ENCODE peak calls at places on chromosomes 13 and 19, in nine cellular contexts. S, F, A, O, E, D, V, U and I are unnamed samples.

GRCh38 chr19:45159971-45160324 is 834 bp downstream of the NKPD1 start:
- DNase-seq in S (no peak), O (no peak), V (no peak), U (no peak), A (no peak), F (no peak), E (no peak), D (no peak), I (no peak)

GRCh38 chr19:42185281-42185680 is 32.2 kb downstream of the DEDD2 start:
- DNase-seq in O (no peak), S (no peak), E (no peak), F (no peak), D (peak), U (no peak), A (no peak), V (peak), I (peak)

GRCh38 chr13:31887311-31887710 is 144.3 kb upstream of the FRY start:
- DNase-seq in O (peak), U (no peak), D (peak), F (no peak), A (no peak), E (no peak), V (peak), S (no peak), I (peak)

GRCh38 chr19:29378543-29379105 is 147.2 kb upstream of the VSTM2B start:
- DNase-seq in O (no peak), A (no peak), D (no peak), E (no peak), V (no peak), S (no peak), F (no peak), U (no peak), I (no peak)

GRCh38 chr13:28059214-28059613 is 41.2 kb downstream of the FLT3 start:
- DNase-seq in O (peak), E (no peak), U (no peak), V (peak), A (no peak), F (peak), S (peak), D (peak), I (peak)

GRCh38 chr19:49080392-49080791 is 4.9 kb upstream of the SNRNP70 start:
- DNase-seq in E (no peak), O (no peak), A (no peak), U (no peak), D (no peak), V (no peak), S (no peak), F (no peak), I (no peak)

GRCh38 chr13:55244991-55245644 is 1895.6 kb upstream of the PRR20A start:
- DNase-seq in V (no peak), U (no peak), O (no peak), E (no peak), S (no peak), A (no peak), F (no peak), D (peak), I (no peak)

GRCh38 chr13:95338905-95339304 is 37.7 kb upstream of the ABCC4 start:
- DNase-seq in D (no peak), E (no peak), S (no peak), F (no peak), U (no peak), V (no peak), A (no peak), O (no peak), I (no peak)

GRCh38 chr19:4088975-4089374 is 22.3 kb upstream of the ZBTB7A start:
- DNase-seq in D (no peak), S (no peak), O (no peak), U (no peak), A (no peak), E (no peak), F (no peak), V (no peak), I (no peak)

GRCh38 chr19:15210323-15210774 is 9.6 kb upstream of the NOTCH3 start:
- DNase-seq in A (peak), D (peak), V (peak), E (peak), O (peak), U (peak), F (peak), S (no peak), I (peak)

GRCh38 chr13:29924482-29924884 is 74.1 kb upstream of the UBL3 start:
- DNase-seq in D (peak), O (peak), V (peak), U (no peak), E (no peak), F (no peak), S (no peak), A (no peak), I (peak)

GRCh38 chr19:7970716-7971448 is 27.4 kb upstream of the TIMM44 start:
- DNase-seq in S (no peak), D (peak), U (no peak), A (no peak), O (peak), V (peak), E (peak), F (peak), I (peak)

GRCh38 chr13:44627441-44627840 is 51.3 kb upstream of the TSC22D1 start:
- DNase-seq in A (no peak), D (no peak), O (no peak), F (no peak), S (no peak), V (peak), E (no peak), U (no peak), I (no peak)

GRCh38 chr19:8352134-8352827 is 9.2 kb upstream of the KANK3 start:
- DNase-seq in V (peak), S (no peak), U (no peak), E (no peak), O (peak), F (no peak), D (no peak), A (no peak), I (peak)

GRCh38 chr19:17865364-17866311 is 5.9 kb downstream of the RPL18A start:
- DNase-seq in V (no peak), O (no peak), F (no peak), S (no peak), E (no peak), U (no peak), D (no peak), A (no peak), I (no peak)

GRCh38 chr13:96091164-96091931 is 1.4 kb downstream of the HS6ST3 start:
- DNase-seq in S (peak), O (no peak), A (peak), E (peak), U (no peak), V (peak), D (no peak), F (no peak), I (peak)

GRCh38 chr13:75603038-75603437 is 33.1 kb upstream of the LMO7 start:
- DNase-seq in S (no peak), U (no peak), E (no peak), D (no peak), O (no peak), F (no peak), V (no peak), A (no peak), I (no peak)

GRCh38 chr13:64928704-64929499 is 2301.2 kb downstream of the PCDH9 start:
- DNase-seq in V (peak), F (no peak), O (peak), E (no peak), A (no peak), D (peak), U (no peak), S (no peak), I (peak)

GRCh38 chr19:5133986-5134595 is 165.2 kb downstream of the KDM4B start:
- DNase-seq in S (no peak), D (no peak), V (no peak), A (no peak), U (no peak), O (no peak), F (no peak), E (no peak), I (no peak)

GRCh38 chr13:44591316-44591715 is 15.2 kb upstream of the TSC22D1 start:
- DNase-seq in S (no peak), F (no peak), U (no peak), A (no peak), E (peak), D (no peak), V (no peak), O (no peak), I (no peak)

GRCh38 chr19:10104665-10105221 is 1.4 kb upstream of the PPAN start:
- DNase-seq in D (no peak), U (no peak), F (no peak), S (no peak), A (no peak), E (peak), V (no peak), O (no peak), I (no peak)

GRCh38 chr13:107079423-107080099 is 511.6 kb upstream of the ARGLU1 start:
- DNase-seq in E (no peak), O (no peak), D (no peak), V (no peak), U (no peak), A (no peak), F (no peak), S (no peak), I (no peak)

GRCh38 chr13:32846556-32846955 is 169.7 kb upstream of the KL start:
- DNase-seq in F (no peak), V (no peak), O (no peak), U (no peak), A (no peak), S (no peak), E (no peak), D (no peak), I (no peak)

GRCh38 chr13:71798723-71799122 is 68.3 kb downstream of the DACH1 start:
- DNase-seq in F (no peak), A (no peak), V (no peak), E (no peak), D (no peak), S (no peak), O (no peak), U (no peak), I (no peak)

GRCh38 chr13:20847298-20847697 is 55.2 kb downstream of the XPO4 start:
- DNase-seq in S (no peak), D (peak), E (no peak), F (no peak), U (no peak), O (peak), V (peak), A (no peak), I (peak)

GRCh38 chr13:99993660-99994455 is 12.3 kb downstream of the ZIC2 start:
- DNase-seq in V (no peak), F (no peak), E (no peak), A (no peak), U (no peak), D (no peak), S (no peak), O (no peak), I (no peak)

GRCh38 chr13:47890146-47890814 is 110.8 kb downstream of the SUCLA2 start:
- DNase-seq in V (no peak), S (no peak), A (no peak), O (no peak), F (no peak), E (no peak), U (no peak), D (no peak), I (peak)

GRCh38 chr13:21033224-21033855 is 28.0 kb downstream of the LATS2 start:
- DNase-seq in S (peak), V (peak), U (no peak), O (peak), A (no peak), D (peak), E (no peak), F (peak), I (peak)

GRCh38 chr19:50384685-50385535 is 763 bp downstream of the POLD1 start:
- DNase-seq in A (no peak), V (peak), D (peak), E (no peak), F (no peak), O (peak), U (no peak), S (no peak), I (no peak)
- TF ChIP-seq CTCF in A (no peak), V (no peak), D (no peak), E (no peak), F (no peak), O (no peak), U (no peak), S (no peak), I (no peak)

DNA sequence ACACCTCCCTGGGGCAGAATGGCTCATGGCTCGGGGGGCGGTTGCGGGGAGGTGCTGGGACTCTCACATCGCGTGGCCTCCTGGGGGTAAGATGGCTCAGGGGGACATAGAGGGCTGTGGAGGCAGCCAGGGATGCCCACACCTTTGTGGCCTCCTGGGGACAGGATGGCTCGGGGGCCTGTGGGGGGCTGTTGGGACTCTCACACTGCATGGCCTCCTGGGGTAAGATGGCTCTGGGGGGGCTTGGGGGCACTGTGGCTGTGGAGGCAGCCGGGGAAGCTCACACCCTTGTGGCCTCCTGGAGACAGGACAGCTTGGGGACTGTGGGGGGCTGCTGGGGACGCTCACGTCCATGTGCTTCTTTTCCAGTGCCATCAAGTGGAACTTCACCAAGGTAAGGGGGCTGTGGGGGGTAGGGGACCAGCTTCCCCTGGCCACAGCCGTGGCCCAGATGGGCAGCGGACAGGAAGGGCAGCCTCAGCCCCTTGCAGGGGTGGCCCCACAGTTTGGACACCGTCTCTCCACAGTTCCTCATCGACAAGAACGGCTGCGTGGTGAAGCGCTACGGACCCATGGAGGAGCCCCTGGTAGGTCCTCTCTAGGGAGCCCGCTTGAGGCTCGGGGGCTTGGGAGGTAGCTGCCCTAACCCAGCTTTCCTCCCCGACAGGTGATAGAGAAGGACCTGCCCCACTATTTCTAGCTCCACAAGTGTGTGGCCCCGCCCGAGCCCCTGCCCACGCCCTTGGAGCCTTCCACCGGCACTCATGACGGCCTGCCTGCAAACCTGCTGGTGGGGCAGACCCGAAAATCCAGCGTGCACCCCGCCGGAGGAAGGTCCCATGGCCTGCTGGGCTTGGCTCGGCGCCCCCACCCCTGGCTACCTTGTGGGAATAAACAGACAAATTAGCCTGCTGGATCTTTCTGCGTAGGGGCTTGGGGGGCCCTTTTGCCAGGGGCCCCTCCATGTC is 2.4 kb downstream of the GPX4 start:
- DNase-seq in V (no peak), E (no peak), A (no peak), O (no peak), S (no peak), F (no peak), D (no peak), U (no peak), I (no peak)
- H3K4me3 ChIP-seq in V (no peak), E (no peak), A (peak), O (peak), S (no peak), F (no peak), D (no peak), U (peak), I (peak)

DNA sequence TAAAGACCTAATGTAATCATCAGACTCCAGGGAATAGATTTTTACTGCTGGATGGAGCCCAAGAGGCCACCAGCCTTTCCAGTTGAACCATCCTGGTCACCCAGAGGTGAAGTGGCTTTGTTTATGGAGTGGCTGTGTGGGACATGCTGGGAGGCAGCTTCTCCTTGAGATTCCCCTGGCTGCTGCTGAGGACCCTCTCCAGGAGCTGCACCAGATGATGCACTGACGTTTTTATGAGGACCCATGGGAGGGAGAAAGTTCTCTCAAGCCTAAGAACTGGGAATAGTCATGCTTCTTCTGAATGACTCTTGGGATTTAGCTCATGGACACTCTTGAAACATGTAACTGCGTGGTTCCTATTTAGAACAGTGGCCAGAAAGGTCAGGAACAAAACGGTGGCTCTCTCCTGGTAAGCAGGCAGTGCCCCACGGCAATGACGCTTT is 205.8 kb upstream of the MIR17HG start:
- DNase-seq in V (no peak), U (no peak), A (no peak), S (no peak), F (no peak), E (no peak), O (no peak), D (peak), I (no peak)
- TF ChIP-seq CTCF in V (no peak), U (no peak), A (no peak), S (no peak), F (no peak), E (no peak), O (no peak), D (no peak), I (no peak)

DNA sequence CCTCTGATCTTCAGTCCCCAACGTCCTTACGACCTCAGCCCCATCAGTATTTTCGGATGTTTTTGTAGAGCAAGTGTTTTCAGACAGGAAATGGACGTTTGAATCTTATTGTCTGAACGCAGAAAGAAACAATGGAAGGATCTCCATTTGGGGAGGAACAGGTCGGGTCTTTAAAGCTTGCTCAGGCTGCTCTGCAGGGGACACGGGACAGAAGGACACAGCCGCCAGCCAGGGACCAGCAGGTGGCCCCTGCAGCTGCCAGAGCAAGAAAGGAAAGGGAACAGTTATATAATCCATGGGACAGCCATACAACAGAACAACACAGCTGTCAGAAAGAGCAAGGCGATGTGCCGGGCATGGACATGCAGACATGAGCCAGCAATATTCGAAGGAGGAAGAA is 18.5 kb upstream of the IGLON5 start:
- DNase-seq in S (no peak), A (peak), U (no peak), V (no peak), F (no peak), E (no peak), O (no peak), D (no peak), I (no peak)
- H3K4me3 ChIP-seq in S (no peak), A (no peak), U (no peak), V (no peak), F (no peak), E (no peak), O (no peak), D (no peak), I (no peak)

GRCh38 chr19:6737873-6738725 is 719 bp upstream of the GPR108 start:
- DNase-seq in A (peak), F (peak), U (peak), S (peak), O (peak), D (peak), V (peak), E (peak), I (peak)
- TF ChIP-seq CTCF in A (peak), F (peak), U (peak), S (peak), O (peak), D (peak), V (peak), E (peak), I (peak)

GRCh38 chr13:26344980-26345379 is 91.1 kb downstream of the CDK8 start:
- DNase-seq in F (no peak), U (no peak), S (no peak), V (peak), D (peak), O (no peak), A (no peak), E (no peak), I (no peak)
- H3K4me3 ChIP-seq in F (no peak), U (no peak), S (no peak), V (no peak), D (no peak), O (no peak), A (no peak), E (no peak), I (no peak)

DNA sequence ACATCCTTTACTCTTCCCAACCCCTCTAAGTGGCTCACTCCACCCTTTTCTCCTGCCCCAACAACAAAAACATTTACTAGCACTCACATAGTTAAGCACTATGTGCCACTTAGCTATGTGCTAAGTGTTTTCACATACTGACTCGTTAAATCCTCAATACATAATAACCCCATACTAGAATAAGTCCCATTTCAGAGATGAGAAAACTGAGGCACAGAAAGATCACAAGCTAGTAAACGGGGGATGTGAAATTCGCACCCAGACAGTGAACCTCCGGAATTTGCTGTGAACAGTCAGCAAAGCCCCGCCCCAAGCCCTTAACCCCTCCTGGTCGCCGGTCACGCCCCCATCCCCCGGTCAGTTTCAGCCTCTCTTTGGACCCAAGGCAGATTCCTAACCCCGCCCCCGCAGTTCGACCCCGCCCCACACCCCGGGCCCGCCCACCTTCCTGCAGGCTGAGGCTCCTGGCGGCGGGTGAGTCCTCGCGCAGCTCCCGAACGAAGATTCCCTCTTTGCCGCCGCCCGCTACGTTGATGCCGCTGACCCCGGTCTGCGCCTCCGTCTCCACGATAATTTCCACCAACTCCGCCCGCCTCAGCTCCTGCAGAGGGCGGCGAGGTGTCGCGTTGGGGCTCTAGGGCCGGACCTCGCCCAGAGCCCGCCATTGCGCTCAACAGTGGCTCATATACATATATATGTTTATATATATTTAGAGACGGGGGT is 9.8 kb downstream of the PRX start:
- DNase-seq in F (peak), D (peak), O (peak), E (peak), V (peak), U (peak), A (peak), S (peak), I (peak)
- TF ChIP-seq CTCF in F (no peak), D (no peak), O (no peak), E (no peak), V (no peak), U (no peak), A (peak), S (no peak), I (no peak)

GRCh38 chr19:1112254-1113208 is 8.7 kb downstream of the GPX4 start:
- DNase-seq in E (no peak), V (no peak), U (no peak), O (no peak), D (peak), F (peak), S (no peak), A (no peak), I (no peak)
- H3K4me3 ChIP-seq in E (no peak), V (no peak), U (no peak), O (no peak), D (no peak), F (no peak), S (no peak), A (peak), I (no peak)